ENCODE peak calls at places on chromosomes 13 and 19, in seven cellular contexts. J is effector CD4-positive, alpha-beta T cell; P is activated naive CD8-positive, alpha-beta T cell treated with anti-CD3 and anti-CD28 coated beads, Interleukin-2, amount 10 ng/mL, durations not matched to agents 7 days and 5 days; D is nephron progenitor cell; O is cardiac septum; G is posterior cingulate gyrus; Q is activated CD8-positive, alpha-beta T cell treated with anti-CD3 and anti-CD28 coated beads for 36 hours. F is an unnamed sample.
A peak's percentile ranks its signal among the peaks of the same experiment; 100 is the strongest.

GRCh38 chr13:51895906-51896888 is 34.4 kb downstream of the CCDC70 start:
- DNase-seq in Q (peak; percentile 64), P (peak; percentile 43), O (no peak), J (peak; percentile 7), G (peak; percentile 77), D (peak; percentile 59), F (no peak)

GRCh38 chr19:41025871-41026270 is 34.8 kb downstream of the CYP2B6 start:
- DNase-seq in O (no peak), J (no peak), G (no peak), D (peak; percentile 6), P (no peak), Q (no peak), F (no peak)

GRCh38 chr19:17829855-17830566 is 8.7 kb upstream of the INSL3 start:
- DNase-seq in G (peak; percentile 86), D (peak; percentile 82), Q (no peak), O (no peak), J (no peak), P (no peak), F (peak; percentile 32)

GRCh38 chr13:59545007-59545406 is 618.7 kb downstream of the DIAPH3 start:
- DNase-seq in P (no peak), D (no peak), Q (no peak), G (no peak), O (no peak), J (no peak), F (no peak)

GRCh38 chr13:111139874-111140561 is 24.9 kb downstream of the ARHGEF7 start:
- DNase-seq in P (no peak), Q (no peak), J (no peak), O (no peak), D (no peak), G (no peak), F (no peak)

GRCh38 chr19:54388001-54388802 is 23.5 kb upstream of the LAIR1 start:
- DNase-seq in O (peak; percentile 75), G (no peak), J (peak; percentile 21), P (peak; percentile 64), Q (peak; percentile 48), D (peak; percentile 2), F (no peak)

GRCh38 chr13:39364797-39365468 is 238.1 kb downstream of the LHFPL6 start:
- DNase-seq in P (no peak), Q (no peak), G (no peak), O (no peak), D (peak; percentile 26), J (no peak), F (no peak)

GRCh38 chr13:39767791-39768564 is 112.5 kb downstream of the COG6 start:
- DNase-seq in J (no peak), P (no peak), G (peak; percentile 66), O (no peak), D (no peak), Q (no peak), F (no peak)

GRCh38 chr13:71721117-71721516 is 145.9 kb downstream of the DACH1 start:
- DNase-seq in J (no peak), O (no peak), Q (no peak), G (no peak), D (no peak), P (no peak), F (no peak)

GRCh38 chr13:41457589-41458186 is 338 bp downstream of the RGCC start:
- DNase-seq in Q (peak; percentile 50), O (no peak), J (peak; percentile 32), P (peak; percentile 65), D (peak; percentile 42), G (no peak), F (no peak)

GRCh38 chr19:11496391-11497163 is 9.1 kb downstream of the ZNF653 start:
- DNase-seq in P (peak; percentile 71), G (peak; percentile 89), J (peak; percentile 54), O (no peak), Q (peak; percentile 79), D (peak; percentile 77), F (peak; percentile 22)